ENCODE peak calls at places on chromosomes 13 and 19, in ten cellular contexts. One of them, this sample, is unnamed.
A peak's percentile ranks its signal among the peaks of the same experiment; 100 is the strongest.

GRCh38 chr19:7953060-7953459 is 9.6 kb upstream of the TIMM44 start:
- DNase-seq in body of pancreas: no peak
- DNase-seq in Caco-2: no peak
- DNase-seq in mucosa of descending colon: no peak
- DNase-seq in spleen: no peak
- DNase-seq in neuronal stem cell: no peak
- DNase-seq in ovary: no peak
- DNase-seq in adipocyte: peak; percentile 17
- DNase-seq in cardiac muscle cell: peak; percentile 81
- DNase-seq in OCI-LY7: no peak
- DNase-seq in this sample: no peak

GRCh38 chr13:97030705-97031452 is 36.6 kb upstream of the OXGR1 start:
- DNase-seq in body of pancreas: no peak
- DNase-seq in Caco-2: peak; percentile 32
- DNase-seq in mucosa of descending colon: peak; percentile 12
- DNase-seq in spleen: no peak
- DNase-seq in neuronal stem cell: peak; percentile 8
- DNase-seq in ovary: no peak
- DNase-seq in adipocyte: peak; percentile 70
- DNase-seq in cardiac muscle cell: peak; percentile 83
- DNase-seq in OCI-LY7: no peak
- DNase-seq in this sample: no peak

GRCh38 chr13:42740753-42741152 is 40.6 kb upstream of the FAM216B start:
- DNase-seq in body of pancreas: peak; percentile 52
- DNase-seq in Caco-2: no peak
- DNase-seq in mucosa of descending colon: peak; percentile 71
- DNase-seq in spleen: no peak
- DNase-seq in neuronal stem cell: no peak
- DNase-seq in ovary: peak; percentile 34
- DNase-seq in adipocyte: no peak
- DNase-seq in cardiac muscle cell: peak; percentile 57
- DNase-seq in OCI-LY7: no peak
- DNase-seq in this sample: peak; percentile 47

GRCh38 chr13:111215081-111216047 is 100.3 kb downstream of the ARHGEF7 start:
- DNase-seq in body of pancreas: no peak
- DNase-seq in Caco-2: no peak
- DNase-seq in mucosa of descending colon: no peak
- DNase-seq in spleen: no peak
- DNase-seq in neuronal stem cell: no peak
- DNase-seq in ovary: no peak
- DNase-seq in adipocyte: no peak
- DNase-seq in cardiac muscle cell: no peak
- DNase-seq in OCI-LY7: no peak
- DNase-seq in this sample: no peak

GRCh38 chr13:20780318-20780717 is 6.6 kb upstream of the EEF1AKMT1 start:
- DNase-seq in body of pancreas: no peak
- DNase-seq in Caco-2: no peak
- DNase-seq in mucosa of descending colon: no peak
- DNase-seq in spleen: no peak
- DNase-seq in neuronal stem cell: no peak
- DNase-seq in ovary: no peak
- DNase-seq in adipocyte: no peak
- DNase-seq in cardiac muscle cell: no peak
- DNase-seq in OCI-LY7: no peak
- DNase-seq in this sample: no peak

GRCh38 chr19:21586341-21587116 is 81.1 kb downstream of the ZNF429 start:
- DNase-seq in body of pancreas: peak; percentile 68
- DNase-seq in Caco-2: no peak
- DNase-seq in mucosa of descending colon: peak; percentile 39
- DNase-seq in spleen: peak; percentile 78
- DNase-seq in neuronal stem cell: no peak
- DNase-seq in ovary: peak; percentile 51
- DNase-seq in adipocyte: no peak
- DNase-seq in cardiac muscle cell: no peak
- DNase-seq in OCI-LY7: no peak
- DNase-seq in this sample: peak; percentile 36

GRCh38 chr13:42119875-42120274 is 71.4 kb downstream of the DGKH start:
- DNase-seq in body of pancreas: no peak
- DNase-seq in Caco-2: no peak
- DNase-seq in mucosa of descending colon: no peak
- DNase-seq in spleen: no peak
- DNase-seq in neuronal stem cell: no peak
- DNase-seq in ovary: no peak
- DNase-seq in adipocyte: no peak
- DNase-seq in cardiac muscle cell: no peak
- DNase-seq in OCI-LY7: no peak
- DNase-seq in this sample: no peak

GRCh38 chr13:50149143-50149703 is 134.0 kb downstream of the KCNRG start:
- DNase-seq in body of pancreas: no peak
- DNase-seq in Caco-2: no peak
- DNase-seq in mucosa of descending colon: no peak
- DNase-seq in spleen: no peak
- DNase-seq in neuronal stem cell: no peak
- DNase-seq in ovary: no peak
- DNase-seq in adipocyte: no peak
- DNase-seq in cardiac muscle cell: no peak
- DNase-seq in OCI-LY7: no peak
- DNase-seq in this sample: no peak

GRCh38 chr13:63774133-63774532 is 2358.5 kb upstream of the PCDH20 start:
- DNase-seq in body of pancreas: no peak
- DNase-seq in Caco-2: no peak
- DNase-seq in mucosa of descending colon: no peak
- DNase-seq in spleen: no peak
- DNase-seq in neuronal stem cell: no peak
- DNase-seq in ovary: no peak
- DNase-seq in adipocyte: no peak
- DNase-seq in cardiac muscle cell: no peak
- DNase-seq in OCI-LY7: no peak
- DNase-seq in this sample: no peak

GRCh38 chr13:110127986-110128511 is 178.9 kb downstream of the COL4A1 start:
- DNase-seq in body of pancreas: no peak
- DNase-seq in Caco-2: no peak
- DNase-seq in mucosa of descending colon: no peak
- DNase-seq in spleen: no peak
- DNase-seq in neuronal stem cell: no peak
- DNase-seq in ovary: no peak
- DNase-seq in adipocyte: peak; percentile 45
- DNase-seq in cardiac muscle cell: no peak
- DNase-seq in OCI-LY7: no peak
- DNase-seq in this sample: no peak

GRCh38 chr13:43114504-43114903 is 91.1 kb downstream of the DNAJC15 start:
- DNase-seq in body of pancreas: no peak
- DNase-seq in Caco-2: no peak
- DNase-seq in mucosa of descending colon: no peak
- DNase-seq in spleen: no peak
- DNase-seq in neuronal stem cell: no peak
- DNase-seq in ovary: no peak
- DNase-seq in adipocyte: no peak
- DNase-seq in cardiac muscle cell: no peak
- DNase-seq in OCI-LY7: no peak
- DNase-seq in this sample: no peak

GRCh38 chr19:38155453-38155852 is 68.6 kb downstream of the DPF1 start:
- DNase-seq in body of pancreas: no peak
- DNase-seq in Caco-2: no peak
- DNase-seq in mucosa of descending colon: no peak
- DNase-seq in spleen: no peak
- DNase-seq in neuronal stem cell: no peak
- DNase-seq in ovary: no peak
- DNase-seq in adipocyte: no peak
- DNase-seq in cardiac muscle cell: peak; percentile 31
- DNase-seq in OCI-LY7: no peak
- DNase-seq in this sample: no peak

GRCh38 chr13:95195146-95195545 is 106.1 kb downstream of the ABCC4 start:
- DNase-seq in body of pancreas: no peak
- DNase-seq in Caco-2: no peak
- DNase-seq in mucosa of descending colon: no peak
- DNase-seq in spleen: no peak
- DNase-seq in neuronal stem cell: no peak
- DNase-seq in ovary: no peak
- DNase-seq in adipocyte: no peak
- DNase-seq in cardiac muscle cell: no peak
- DNase-seq in OCI-LY7: no peak
- DNase-seq in this sample: no peak

DNA sequence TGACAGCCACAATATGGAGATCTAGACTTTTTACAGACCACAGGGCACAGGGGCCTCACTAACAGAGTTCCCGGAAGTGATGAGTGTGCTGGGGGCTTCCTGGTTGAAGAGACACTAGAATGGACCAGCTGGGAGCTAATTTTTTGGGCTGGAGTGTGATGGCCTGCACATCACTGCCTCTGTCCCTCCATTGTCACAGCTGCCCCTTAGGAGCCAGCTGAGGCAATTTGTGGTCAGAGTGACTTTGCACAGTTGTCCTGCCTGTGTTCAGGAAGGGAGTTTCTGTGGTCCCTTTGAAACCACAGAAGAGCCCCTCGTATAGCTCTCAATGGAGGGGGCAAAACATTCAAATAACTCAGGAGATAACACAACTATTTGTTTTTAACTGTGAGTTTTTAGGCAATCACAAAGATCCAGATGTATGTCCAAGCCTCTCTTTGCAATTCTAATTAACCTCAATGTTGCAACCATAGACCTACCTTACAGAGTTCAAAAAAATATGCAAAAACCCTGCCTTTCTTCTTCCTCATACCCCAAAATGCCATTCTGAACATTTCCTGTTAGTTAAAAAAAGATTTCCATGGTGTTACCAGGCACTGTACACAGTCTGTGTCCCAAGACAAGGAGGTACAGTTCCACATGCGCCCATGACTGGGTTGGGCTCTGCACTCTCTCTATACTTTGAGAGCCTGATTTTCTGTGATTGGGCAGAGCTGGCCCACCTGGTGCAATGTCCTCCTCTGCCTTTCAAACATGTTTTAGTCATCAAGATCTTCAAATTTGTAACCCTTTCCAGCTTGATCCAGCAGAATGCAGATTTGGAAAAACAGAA is 2.4 kb downstream of the ALOX5AP start:
- DNase-seq in body of pancreas: no peak
- DNase-seq in Caco-2: no peak
- DNase-seq in mucosa of descending colon: no peak
- DNase-seq in spleen: peak; percentile 82
- DNase-seq in neuronal stem cell: no peak
- DNase-seq in ovary: no peak
- DNase-seq in adipocyte: no peak
- DNase-seq in cardiac muscle cell: no peak
- DNase-seq in OCI-LY7: peak; percentile 71
- DNase-seq in this sample: no peak
- H3K4me1 ChIP-seq in body of pancreas: no peaks in the 10 kb centered on the region
- H3K4me1 ChIP-seq in Caco-2: peaks cover 16% of the 10 kb centered on the region
- H3K4me1 ChIP-seq in mucosa of descending colon: no peaks in the 10 kb centered on the region
- H3K4me1 ChIP-seq in spleen: peaks cover 97% of the 10 kb centered on the region
- H3K4me1 ChIP-seq in neuronal stem cell: peaks cover 12% of the 10 kb centered on the region
- H3K4me1 ChIP-seq in ovary: peaks cover 6% of the 10 kb centered on the region
- H3K4me1 ChIP-seq in adipocyte: peaks cover 22% of the 10 kb centered on the region
- H3K4me1 ChIP-seq in cardiac muscle cell: peaks cover 4% of the 10 kb centered on the region
- H3K4me1 ChIP-seq in OCI-LY7: peaks cover 58% of the 10 kb centered on the region
- H3K4me1 ChIP-seq in this sample: no peaks in the 10 kb centered on the region

DNA sequence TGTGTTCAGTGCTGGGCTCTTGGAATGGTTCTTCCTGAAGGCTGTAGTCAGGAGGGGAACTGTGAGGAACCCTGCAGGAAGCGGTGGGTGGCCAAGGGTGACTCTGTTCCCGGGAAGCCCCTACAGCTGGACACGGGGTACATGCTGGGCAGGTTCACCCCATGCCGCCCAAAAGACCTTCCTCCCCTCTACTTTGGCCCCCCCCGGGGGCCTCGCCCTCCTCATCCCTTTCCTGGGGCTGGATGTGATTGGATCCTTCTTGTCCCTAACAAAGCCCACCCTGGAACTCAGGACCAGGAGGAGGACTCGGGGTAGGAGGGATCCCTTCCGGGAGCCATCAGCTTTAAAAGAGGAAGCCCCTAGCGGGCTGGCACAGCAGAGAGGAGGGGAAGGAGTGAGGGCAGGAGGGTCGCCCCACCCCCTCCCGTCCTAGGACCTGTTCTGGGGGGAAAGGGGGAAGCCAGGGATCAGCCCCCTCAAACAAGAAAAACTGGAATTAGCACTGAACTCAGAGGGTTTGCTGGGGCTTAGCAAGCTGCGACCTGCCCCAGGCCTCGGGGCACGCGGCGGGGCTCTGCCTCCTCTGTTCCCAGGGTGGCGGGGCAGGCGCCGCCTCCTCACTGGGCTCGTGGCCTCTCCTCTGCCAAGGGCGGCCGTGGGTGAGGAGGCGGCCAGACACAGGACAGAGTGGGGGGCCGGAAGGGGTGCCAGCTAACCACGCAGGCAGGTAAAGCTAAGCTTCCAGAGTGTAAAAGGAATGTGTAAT is 4.0 kb downstream of the CEBPA start:
- DNase-seq in body of pancreas: peak; percentile 11
- DNase-seq in Caco-2: peak; percentile 67
- DNase-seq in mucosa of descending colon: no peak
- DNase-seq in spleen: peak; percentile 58
- DNase-seq in neuronal stem cell: no peak
- DNase-seq in ovary: no peak
- DNase-seq in adipocyte: no peak
- DNase-seq in cardiac muscle cell: no peak
- DNase-seq in OCI-LY7: no peak
- DNase-seq in this sample: no peak
- H3K4me1 ChIP-seq in body of pancreas: peaks cover 42% of the 10 kb centered on the region
- H3K4me1 ChIP-seq in Caco-2: peaks cover 49% of the 10 kb centered on the region
- H3K4me1 ChIP-seq in mucosa of descending colon: peaks cover 20% of the 10 kb centered on the region
- H3K4me1 ChIP-seq in spleen: peaks cover 83% of the 10 kb centered on the region
- H3K4me1 ChIP-seq in neuronal stem cell: peaks cover 3% of the 10 kb centered on the region
- H3K4me1 ChIP-seq in ovary: peaks cover 7% of the 10 kb centered on the region
- H3K4me1 ChIP-seq in adipocyte: peaks cover 17% of the 10 kb centered on the region
- H3K4me1 ChIP-seq in cardiac muscle cell: peaks cover 7% of the 10 kb centered on the region
- H3K4me1 ChIP-seq in OCI-LY7: peaks cover 3% of the 10 kb centered on the region
- H3K4me1 ChIP-seq in this sample: peaks cover 25% of the 10 kb centered on the region

GRCh38 chr19:18441804-18442788 is 4.2 kb upstream of the ISYNA1 start:
- DNase-seq in body of pancreas: no peak
- DNase-seq in Caco-2: no peak
- DNase-seq in mucosa of descending colon: no peak
- DNase-seq in spleen: no peak
- DNase-seq in neuronal stem cell: no peak
- DNase-seq in ovary: no peak
- DNase-seq in adipocyte: no peak
- DNase-seq in cardiac muscle cell: no peak
- DNase-seq in OCI-LY7: no peak
- DNase-seq in this sample: no peak
- H3K4me1 ChIP-seq in body of pancreas: peaks cover 45% of the 10 kb centered on the region
- H3K4me1 ChIP-seq in Caco-2: peaks cover 23% of the 10 kb centered on the region
- H3K4me1 ChIP-seq in mucosa of descending colon: peaks cover 11% of the 10 kb centered on the region
- H3K4me1 ChIP-seq in spleen: peaks cover 43% of the 10 kb centered on the region
- H3K4me1 ChIP-seq in neuronal stem cell: peaks cover 33% of the 10 kb centered on the region
- H3K4me1 ChIP-seq in ovary: peaks cover 9% of the 10 kb centered on the region
- H3K4me1 ChIP-seq in adipocyte: peaks cover 16% of the 10 kb centered on the region
- H3K4me1 ChIP-seq in cardiac muscle cell: peaks cover 24% of the 10 kb centered on the region
- H3K4me1 ChIP-seq in OCI-LY7: peaks cover 6% of the 10 kb centered on the region
- H3K4me1 ChIP-seq in this sample: peaks cover 36% of the 10 kb centered on the region

DNA sequence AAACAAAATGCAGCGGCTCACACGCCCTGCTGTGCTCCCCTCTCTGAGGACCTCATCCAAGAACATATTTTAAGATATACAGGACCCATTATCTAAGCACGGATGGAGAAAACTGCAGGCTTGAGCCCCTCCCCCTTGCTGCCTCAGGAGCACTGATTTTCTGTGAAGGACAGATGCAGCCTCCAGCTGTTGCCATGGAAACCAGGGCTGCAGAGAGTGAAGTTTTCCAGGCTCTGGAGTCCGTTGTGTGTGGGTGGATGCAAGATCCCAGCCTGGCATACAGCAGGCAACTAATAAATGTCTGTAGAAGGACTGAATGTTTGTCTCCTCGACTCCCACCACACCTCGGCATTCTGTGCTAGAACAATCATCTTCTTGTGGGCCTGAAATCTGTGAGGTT is 105.6 kb upstream of the PEG3 start:
- DNase-seq in body of pancreas: no peak
- DNase-seq in Caco-2: no peak
- DNase-seq in mucosa of descending colon: no peak
- DNase-seq in spleen: no peak
- DNase-seq in neuronal stem cell: peak; percentile 36
- DNase-seq in ovary: peak; percentile 69
- DNase-seq in adipocyte: no peak
- DNase-seq in cardiac muscle cell: no peak
- DNase-seq in OCI-LY7: no peak
- DNase-seq in this sample: no peak
- H3K4me1 ChIP-seq in body of pancreas: no peaks in the 10 kb centered on the region
- H3K4me1 ChIP-seq in Caco-2: no peaks in the 10 kb centered on the region
- H3K4me1 ChIP-seq in mucosa of descending colon: no peaks in the 10 kb centered on the region
- H3K4me1 ChIP-seq in spleen: no peaks in the 10 kb centered on the region
- H3K4me1 ChIP-seq in neuronal stem cell: peaks cover 2% of the 10 kb centered on the region
- H3K4me1 ChIP-seq in ovary: peaks cover 11% of the 10 kb centered on the region
- H3K4me1 ChIP-seq in adipocyte: no peaks in the 10 kb centered on the region
- H3K4me1 ChIP-seq in cardiac muscle cell: no peaks in the 10 kb centered on the region
- H3K4me1 ChIP-seq in OCI-LY7: no peaks in the 10 kb centered on the region
- H3K4me1 ChIP-seq in this sample: no peaks in the 10 kb centered on the region

This sample was measured in left ventricle myocardium inferior.